ENCODE peak calls at places on chromosome 14, in six cellular contexts. K, T, B, L, G and F are unnamed samples.

GRCh38 chr14:70931008-70931407 is 23.7 kb downstream of the PCNX1 start:
- DNase-seq in K (no peak), T (no peak), B (no peak), L (peak), G (no peak), F (no peak)

GRCh38 chr14:71675902-71676291 is 256.3 kb upstream of the RGS6 start:
- DNase-seq in K (no peak), T (no peak), B (no peak), L (no peak), G (no peak), F (no peak)

GRCh38 chr14:74635831-74636230 is 23.8 kb upstream of the LTBP2 start:
- DNase-seq in K (no peak), T (no peak), B (no peak), L (no peak), G (no peak), F (no peak)

GRCh38 chr14:46819117-46819516 is 167.5 kb upstream of the RPL10L start:
- DNase-seq in K (no peak), T (no peak), B (peak), L (no peak), G (no peak), F (no peak)

GRCh38 chr14:74963178-74963704 is 7.8 kb upstream of the PGF start:
- DNase-seq in K (no peak), T (no peak), B (no peak), L (no peak), G (no peak), F (no peak)

GRCh38 chr14:28461379-28461778 is 305.2 kb upstream of the FOXG1 start:
- DNase-seq in K (no peak), T (no peak), B (no peak), L (peak), G (peak), F (no peak)

GRCh38 chr14:102209224-102209966 is 69.7 kb downstream of the WDR20 start:
- DNase-seq in K (no peak), T (no peak), B (no peak), L (no peak), G (no peak), F (no peak)

GRCh38 chr14:65042731-65043372 is 56.2 kb downstream of the FNTB start:
- DNase-seq in K (no peak), T (peak), B (no peak), L (no peak), G (no peak), F (peak)

GRCh38 chr14:33061667-33062325 is 123.1 kb downstream of the NPAS3 start:
- DNase-seq in K (peak), T (peak), B (no peak), L (no peak), G (no peak), F (no peak)

GRCh38 chr14:32896979-32897723 is 41.5 kb upstream of the NPAS3 start:
- DNase-seq in K (no peak), T (no peak), B (no peak), L (peak), G (no peak), F (no peak)

GRCh38 chr14:75985618-75986438 is at the start of gene IFT43:
- DNase-seq in K (peak), T (peak), B (peak), L (peak), G (no peak), F (peak)

GRCh38 chr14:56118611-56119181 is 485 bp downstream of the PELI2 start:
- DNase-seq in K (peak), T (peak), B (peak), L (no peak), G (no peak), F (no peak)

GRCh38 chr14:74239848-74240793 is 872 bp downstream of the VSX2 start:
- DNase-seq in K (no peak), T (no peak), B (no peak), L (no peak), G (no peak), F (no peak)

GRCh38 chr14:92443741-92444140 is 69.8 kb upstream of the RIN3 start:
- DNase-seq in K (no peak), T (no peak), B (no peak), L (no peak), G (no peak), F (no peak)

GRCh38 chr14:100604126-100604501 is 16.9 kb upstream of the BEGAIN start:
- DNase-seq in K (no peak), T (no peak), B (no peak), L (no peak), G (no peak), F (no peak)

GRCh38 chr14:75141967-75142366 is 15.1 kb upstream of the NEK9 start:
- DNase-seq in K (peak), T (peak), B (no peak), L (peak), G (no peak), F (peak)

GRCh38 chr14:97943619-97944018 is 1146.4 kb downstream of the VRK1 start:
- DNase-seq in K (no peak), T (no peak), B (no peak), L (no peak), G (no peak), F (no peak)

GRCh38 chr14:104680056-104680805 is 9.2 kb upstream of the INF2 start:
- DNase-seq in K (no peak), T (no peak), B (peak), L (peak), G (peak), F (no peak)

GRCh38 chr14:32469388-32470160 is 140.5 kb downstream of the AKAP6 start:
- DNase-seq in K (peak), T (no peak), B (no peak), L (peak), G (no peak), F (peak)

GRCh38 chr14:105075364-105076295 is 10.4 kb upstream of the GPR132 start:
- DNase-seq in K (no peak), T (peak), B (peak), L (no peak), G (no peak), F (no peak)

GRCh38 chr14:64474041-64474440 is 8.7 kb downstream of the AKAP5 start:
- DNase-seq in K (no peak), T (no peak), B (no peak), L (no peak), G (no peak), F (no peak)

GRCh38 chr14:66696326-66696725 is 188.4 kb downstream of the GPHN start:
- DNase-seq in K (no peak), T (no peak), B (no peak), L (no peak), G (no peak), F (no peak)

GRCh38 chr14:97306133-97306784 is 509.1 kb downstream of the VRK1 start:
- DNase-seq in K (no peak), T (no peak), B (no peak), L (peak), G (no peak), F (no peak)

GRCh38 chr14:97198813-97199212 is 401.6 kb downstream of the VRK1 start:
- DNase-seq in K (peak), T (no peak), B (no peak), L (no peak), G (no peak), F (no peak)

GRCh38 chr14:45891417-45892080 is 638.5 kb upstream of the MIS18BP1 start:
- DNase-seq in K (no peak), T (no peak), B (peak), L (no peak), G (no peak), F (no peak)

GRCh38 chr14:102951034-102951433 is 28.6 kb downstream of the AMN start:
- DNase-seq in K (no peak), T (no peak), B (no peak), L (no peak), G (no peak), F (no peak)

GRCh38 chr14:73776194-73776537 is 62.0 kb upstream of the PNMA1 start:
- DNase-seq in K (no peak), T (no peak), B (no peak), L (peak), G (no peak), F (no peak)

GRCh38 chr14:31204593-31205534 is 2.7 kb downstream of the HECTD1 start:
- DNase-seq in K (no peak), T (no peak), B (no peak), L (no peak), G (no peak), F (no peak)

GRCh38 chr14:29710015-29710414 is 217.6 kb downstream of the PRKD1 start:
- DNase-seq in K (no peak), T (no peak), B (no peak), L (no peak), G (no peak), F (no peak)

GRCh38 chr14:103314496-103315277 is 19.4 kb upstream of the EIF5 start:
- DNase-seq in K (no peak), T (no peak), B (no peak), L (no peak), G (no peak), F (no peak)

GRCh38 chr14:26286806-26287205 is 311.0 kb downstream of the NOVA1 start:
- DNase-seq in K (no peak), T (no peak), B (no peak), L (no peak), G (no peak), F (no peak)

GRCh38 chr14:28344381-28344780 is 422.2 kb upstream of the FOXG1 start:
- DNase-seq in K (no peak), T (no peak), B (no peak), L (peak), G (no peak), F (no peak)

GRCh38 chr14:51715250-51715649 is 63.5 kb downstream of the FRMD6 start:
- DNase-seq in K (no peak), T (no peak), B (no peak), L (no peak), G (no peak), F (no peak)

GRCh38 chr14:30893819-30894218 is 19.5 kb downstream of the COCH start:
- DNase-seq in K (no peak), T (no peak), B (no peak), L (no peak), G (no peak), F (no peak)

GRCh38 chr14:48125654-48126053 is 450.2 kb upstream of the MDGA2 start:
- DNase-seq in K (no peak), T (peak), B (no peak), L (no peak), G (peak), F (no peak)

GRCh38 chr14:69640931-69641330 is 29.5 kb downstream of the SUSD6 start:
- DNase-seq in K (no peak), T (no peak), B (no peak), L (no peak), G (no peak), F (no peak)

GRCh38 chr14:37977481-37977880 is 230.2 kb upstream of the SSTR1 start:
- DNase-seq in K (no peak), T (no peak), B (no peak), L (no peak), G (no peak), F (no peak)

DNA sequence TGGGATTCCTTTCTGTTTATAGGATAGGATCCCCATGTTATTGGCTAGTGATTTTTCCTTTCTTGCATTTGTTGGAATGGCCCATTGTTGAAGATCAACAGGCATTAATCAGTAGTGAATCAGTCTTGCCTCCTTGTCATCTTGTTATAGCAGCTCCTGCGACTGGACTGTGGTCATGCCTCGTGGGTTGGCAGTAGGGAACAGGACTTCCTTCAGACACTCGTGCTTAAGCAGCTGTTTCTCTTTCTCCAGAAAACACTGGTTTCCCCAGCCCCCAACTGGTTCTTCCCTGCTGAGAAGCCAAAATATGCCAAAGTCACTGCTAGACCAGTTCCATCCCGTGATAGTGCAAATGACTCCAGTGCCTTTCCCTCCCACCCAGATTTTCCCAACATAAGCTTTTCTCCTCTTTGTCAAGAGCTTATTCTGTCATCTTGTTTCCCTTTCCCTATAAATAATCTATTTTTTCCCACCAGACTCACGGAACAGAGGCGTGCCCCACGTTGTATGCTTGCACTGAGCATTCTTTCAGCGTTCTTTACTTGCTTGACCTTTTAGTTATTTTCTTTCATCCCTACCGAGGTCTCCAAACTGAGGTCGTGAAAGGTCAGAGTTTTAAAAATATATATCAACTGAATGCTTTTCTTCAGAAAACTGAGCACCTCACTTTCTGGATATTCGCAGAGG is 83.5 kb downstream of the SAMD4A start:
- DNase-seq in K (no peak), T (no peak), B (peak), L (peak), G (peak), F (no peak)
- H3K4me3 ChIP-seq in K (no peak), T (no peak), B (no peak), L (peak), G (no peak), F (no peak)

GRCh38 chr14:91327661-91328312 is 83.3 kb upstream of the GPR68 start:
- DNase-seq in K (no peak), T (no peak), B (no peak), L (no peak), G (no peak), F (no peak)
- H3K4me3 ChIP-seq in K (no peak), T (no peak), B (no peak), L (no peak), G (no peak), F (no peak)

GRCh38 chr14:50363734-50364113 is 33.0 kb downstream of the CDKL1 start:
- DNase-seq in K (peak), T (no peak), B (peak), L (no peak), G (no peak), F (peak)
- H3K4me3 ChIP-seq in K (peak), T (no peak), B (no peak), L (no peak), G (peak), F (peak)

GRCh38 chr14:52852810-52853521 is 61.6 kb upstream of the GNPNAT1 start:
- DNase-seq in K (no peak), T (no peak), B (no peak), L (no peak), G (no peak), F (no peak)

GRCh38 chr14:52860209-52860608 is 68.8 kb upstream of the GNPNAT1 start:
- DNase-seq in K (no peak), T (no peak), B (no peak), L (no peak), G (no peak), F (no peak)

GRCh38 chr14:52853522-52853854 is 62.1 kb upstream of the GNPNAT1 start:
- DNase-seq in K (no peak), T (no peak), B (no peak), L (no peak), G (no peak), F (no peak)

GRCh38 chr14:52860910-52861309 is 69.5 kb upstream of the GNPNAT1 start:
- DNase-seq in K (no peak), T (no peak), B (no peak), L (no peak), G (no peak), F (no peak)

DNA sequence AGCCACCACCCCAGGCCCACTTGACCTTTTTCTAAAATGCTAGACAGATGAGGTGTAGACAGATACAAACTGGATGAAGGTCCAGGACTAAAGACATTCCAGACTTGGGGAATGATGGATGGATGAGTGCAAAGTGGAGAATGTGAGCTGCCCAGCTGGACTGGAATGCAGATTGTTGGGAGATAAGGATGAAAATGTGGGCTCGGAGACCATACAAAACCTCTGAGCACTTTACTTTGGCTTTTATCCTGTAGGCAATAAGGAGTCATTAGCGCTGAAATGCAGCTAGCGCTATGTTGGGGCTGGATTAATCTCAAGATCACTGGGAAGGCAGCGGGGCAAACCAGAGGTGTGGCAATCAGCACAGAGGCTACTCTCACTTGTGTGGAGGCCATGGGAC is 64.7 kb upstream of the GNPNAT1 start:
- DNase-seq in K (no peak), T (no peak), B (no peak), L (peak), G (no peak), F (no peak)
- H3K4me3 ChIP-seq in K (no peak), T (no peak), B (no peak), L (no peak), G (no peak), F (no peak)

DNA sequence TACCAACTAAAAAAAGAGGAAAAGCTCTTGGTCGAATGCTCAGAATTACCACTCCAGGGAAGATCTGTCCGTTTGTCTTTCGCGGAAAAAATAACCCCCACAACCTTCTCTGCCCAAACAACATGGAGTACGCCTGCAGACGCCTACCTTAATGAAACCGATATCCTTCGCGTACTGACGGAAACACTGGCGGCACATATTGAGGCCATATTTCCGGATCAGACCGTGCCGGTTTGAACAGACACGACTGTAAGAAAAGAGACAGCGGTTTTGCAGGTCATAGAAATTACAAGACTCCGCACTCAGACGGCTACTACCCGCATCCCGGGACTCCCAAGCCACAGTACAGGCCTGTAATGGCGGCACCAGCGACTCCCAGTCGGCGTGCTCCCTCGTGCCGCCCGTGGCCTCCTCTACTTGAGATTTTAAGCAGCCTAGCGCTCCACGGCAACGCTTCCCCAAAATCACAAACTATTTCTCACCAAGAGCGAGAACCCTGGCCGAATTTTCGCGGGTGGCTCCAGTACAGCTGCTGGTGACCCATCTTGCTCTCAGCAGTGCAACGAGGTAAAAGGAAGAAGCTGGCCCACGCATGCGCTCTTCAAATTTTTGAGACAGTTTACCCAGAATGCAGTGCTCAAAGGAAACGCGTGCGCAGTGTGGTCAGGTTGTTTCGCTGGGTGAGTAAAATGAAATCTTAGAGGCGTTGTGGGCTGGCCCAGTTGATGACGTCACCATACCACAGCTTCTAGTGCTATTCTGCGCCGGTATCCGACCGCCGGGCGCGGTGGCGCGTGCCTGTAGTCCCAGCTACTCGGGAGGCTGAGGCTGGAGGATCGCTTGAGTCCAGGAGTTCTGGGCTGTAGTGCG is at the start of gene RPS29:
- DNase-seq in K (peak), T (peak), B (peak), L (peak), G (peak), F (peak)
- H3K4me3 ChIP-seq in K (peak), T (peak), B (peak), L (peak), G (peak), F (peak)

GRCh38 chr14:93956514-93957332 is 19.6 kb downstream of the ASB2 start:
- DNase-seq in K (peak), T (peak), B (no peak), L (no peak), G (no peak), F (no peak)
- H3K4me3 ChIP-seq in K (peak), T (no peak), B (no peak), L (no peak), G (no peak), F (no peak)

DNA sequence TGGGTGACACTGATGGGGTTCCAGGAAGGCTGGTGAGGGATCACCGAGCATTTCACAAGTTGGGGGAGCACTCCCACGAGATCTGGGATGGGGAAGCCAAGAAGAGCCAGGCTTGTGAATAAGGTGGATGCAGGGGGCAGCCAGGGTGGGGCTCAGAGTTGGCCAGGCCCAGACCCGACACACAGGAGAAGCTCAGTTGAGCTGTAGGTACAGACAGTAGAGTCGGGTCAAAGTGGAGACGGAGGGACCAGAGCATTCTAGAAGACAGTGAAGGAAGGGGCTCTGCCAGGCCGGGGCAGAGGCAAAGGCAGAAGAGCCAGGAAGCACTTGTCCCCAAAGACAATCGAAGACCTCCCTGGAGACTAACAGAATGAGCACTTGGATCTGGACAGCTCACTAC is 70.9 kb upstream of the BCL11B start:
- DNase-seq in K (no peak), T (no peak), B (no peak), L (no peak), G (no peak), F (no peak)
- H3K4me3 ChIP-seq in K (no peak), T (no peak), B (no peak), L (no peak), G (no peak), F (no peak)

GRCh38 chr14:62301076-62301475 is 538.9 kb downstream of the SNAPC1 start:
- DNase-seq in K (no peak), T (no peak), B (no peak), L (peak), G (no peak), F (no peak)

GRCh38 chr14:62307844-62308243 is 545.6 kb downstream of the SNAPC1 start:
- DNase-seq in K (no peak), T (no peak), B (no peak), L (no peak), G (no peak), F (no peak)

GRCh38 chr14:62301911-62302310 is 539.7 kb downstream of the SNAPC1 start:
- DNase-seq in K (no peak), T (no peak), B (no peak), L (peak), G (no peak), F (no peak)

GRCh38 chr14:62303437-62303836 is 541.2 kb downstream of the SNAPC1 start:
- DNase-seq in K (no peak), T (no peak), B (no peak), L (no peak), G (no peak), F (no peak)

GRCh38 chr14:62304172-62304571 is 542.0 kb downstream of the SNAPC1 start:
- DNase-seq in K (no peak), T (no peak), B (no peak), L (no peak), G (no peak), F (no peak)
- H3K4me3 ChIP-seq in K (no peak), T (no peak), B (no peak), L (no peak), G (no peak), F (no peak)